ENCODE peak calls at places on chromosomes 3 and 15, in five cellular contexts. P is stimulated activated CD8-positive, alpha-beta memory T cell treated with anti-CD3 and anti-CD28 coated beads, Interleukin-7, amount 100 ng/mL, for 24 hours; U is GM04503; F is stimulated activated CD4-positive, alpha-beta T cell treated with anti-CD3 and anti-CD28 coated beads, TNF-alpha, amount 100 ng/mL, for 1 hour; K is cardiac fibroblast. Z is an unnamed sample.

GRCh38 chr3:114877378-114878118 is 269.5 kb downstream of the ZBTB20 start:
- DNase-seq in P (no peak), U (no peak), F (no peak), K (no peak), Z (no peak)

GRCh38 chr3:53498993-53499641 is 4.7 kb downstream of the CACNA1D start:
- DNase-seq in P (no peak), U (no peak), F (no peak), K (no peak), Z (peak)

GRCh38 chr3:96354106-96354505 is 460.3 kb upstream of the EPHA6 start:
- DNase-seq in P (no peak), U (no peak), F (no peak), K (no peak), Z (no peak)

GRCh38 chr3:185400340-185400667 is 37.4 kb downstream of the MAP3K13 start:
- DNase-seq in P (no peak), U (no peak), F (no peak), K (no peak), Z (no peak)

GRCh38 chr15:78415284-78415683 is 22.7 kb upstream of the IREB2 start:
- DNase-seq in P (no peak), U (no peak), F (no peak), K (peak), Z (no peak)

GRCh38 chr15:58167095-58167591 is 29.0 kb downstream of the AQP9 start:
- DNase-seq in P (no peak), U (no peak), F (no peak), K (no peak), Z (no peak)

GRCh38 chr3:35832140-35832571 is 192.8 kb downstream of the ARPP21 start:
- DNase-seq in P (no peak), U (no peak), F (no peak), K (no peak), Z (no peak)

GRCh38 chr3:29012011-29012410 is 268.9 kb upstream of the RBMS3 start:
- DNase-seq in P (no peak), U (no peak), F (no peak), K (no peak), Z (no peak)

GRCh38 chr3:31114929-31115283 is 220.4 kb upstream of the GADL1 start:
- DNase-seq in P (no peak), U (no peak), F (no peak), K (no peak), Z (no peak)

GRCh38 chr15:32956006-32956405 is 238.2 kb downstream of the GREM1 start:
- DNase-seq in P (no peak), U (peak), F (no peak), K (peak), Z (no peak)

GRCh38 chr3:151445283-151446001 is 15.4 kb downstream of the IGSF10 start:
- DNase-seq in P (no peak), U (peak), F (no peak), K (peak), Z (no peak)

GRCh38 chr3:160697628-160698382 is 20.8 kb downstream of the ARL14 start:
- DNase-seq in P (no peak), U (peak), F (no peak), K (peak), Z (no peak)

GRCh38 chr15:51884517-51885236 is 55.2 kb downstream of the TMOD3 start:
- DNase-seq in P (no peak), U (no peak), F (no peak), K (no peak), Z (no peak)

GRCh38 chr3:107117156-107117555 is 260.1 kb upstream of the CCDC54 start:
- DNase-seq in P (no peak), U (no peak), F (no peak), K (no peak), Z (no peak)